ENCODE peak calls at places on chromosome 10, in four cellular contexts. G is A549, Y is kidney glomerular epithelial cell, N is AG04450. Z is an unnamed sample.

GRCh38 chr10:94219829-94220228 is 142.9 kb downstream of the NOC3L start:
- DNase-seq in G (no peak), Y (no peak), N (no peak), Z (no peak)

GRCh38 chr10:114491933-114492332 is 87.6 kb upstream of the AFAP1L2 start:
- DNase-seq in G (no peak), Y (no peak), N (no peak), Z (no peak)

GRCh38 chr10:1526427-1527055 is 210.8 kb downstream of the ADARB2 start:
- DNase-seq in G (no peak), Y (no peak), N (no peak), Z (no peak)

GRCh38 chr10:124739119-124739921 is 4.9 kb downstream of the FAM53B start:
- DNase-seq in G (no peak), Y (no peak), N (no peak), Z (no peak)

GRCh38 chr10:104123397-104123796 is 1.4 kb downstream of the SFR1 start:
- DNase-seq in G (peak; percentile 38), Y (no peak), N (no peak), Z (no peak)

GRCh38 chr10:62709200-62709599 is 95.3 kb upstream of the ADO start:
- DNase-seq in G (no peak), Y (no peak), N (no peak), Z (no peak)

GRCh38 chr10:129441391-129442009 is 25.5 kb upstream of the MGMT start:
- DNase-seq in G (no peak), Y (no peak), N (no peak), Z (no peak)

GRCh38 chr10:15485684-15486316 is 114.7 kb upstream of the FAM171A1 start:
- DNase-seq in G (no peak), Y (no peak), N (no peak), Z (peak; percentile 32)

GRCh38 chr10:3365630-3366029 is 193.0 kb upstream of the PITRM1 start:
- DNase-seq in G (peak; percentile 38), Y (no peak), N (no peak), Z (no peak)

GRCh38 chr10:113111900-113112853 is 162.1 kb downstream of the TCF7L2 start:
- DNase-seq in G (no peak), Y (no peak), N (no peak), Z (peak; percentile 31)

GRCh38 chr10:48655426-48656240 is 29.0 kb upstream of the WDFY4 start:
- DNase-seq in G (peak; percentile 33), Y (peak; percentile 56), N (no peak), Z (no peak)

GRCh38 chr10:60732240-60733188 is 45.8 kb upstream of the CDK1 start:
- DNase-seq in G (no peak), Y (no peak), N (no peak), Z (no peak)

GRCh38 chr10:59284111-59284975 is 78.0 kb downstream of the FAM13C start:
- DNase-seq in G (no peak), Y (no peak), N (no peak), Z (no peak)